ENCODE peak calls at places on chromosome 11, in seven cellular contexts. One of them, this sample, is unnamed.
A peak's percentile ranks its signal among the peaks of the same experiment; 100 is the strongest.

GRCh38 chr11:60942970-60943565 is 8.9 kb downstream of the SLC15A3 start:
- DNase-seq in AG20443: no peak
- DNase-seq in AG08396: no peak
- DNase-seq in cardiac fibroblast: no peak
- DNase-seq in nucleus accumbens: no peak
- DNase-seq in Right ventricle myocardium superior: no peak
- DNase-seq in left lobe of liver: no peak
- DNase-seq in this sample: no peak

GRCh38 chr11:11409916-11410315 is 56.9 kb upstream of the CSNK2A3 start:
- DNase-seq in AG20443: no peak
- DNase-seq in AG08396: no peak
- DNase-seq in nucleus accumbens: no peak
- DNase-seq in cardiac fibroblast: no peak
- DNase-seq in Right ventricle myocardium superior: no peak
- DNase-seq in left lobe of liver: no peak
- DNase-seq in this sample: no peak

GRCh38 chr11:57150454-57150917 is 31.3 kb upstream of the LRRC55 start:
- DNase-seq in AG08396: no peak
- DNase-seq in Right ventricle myocardium superior: no peak
- DNase-seq in left lobe of liver: no peak
- DNase-seq in nucleus accumbens: no peak
- DNase-seq in cardiac fibroblast: no peak
- DNase-seq in AG20443: no peak
- DNase-seq in this sample: no peak

GRCh38 chr11:68655406-68655805 is 28.9 kb upstream of the GAL start:
- DNase-seq in cardiac fibroblast: no peak
- DNase-seq in left lobe of liver: no peak
- DNase-seq in AG08396: no peak
- DNase-seq in nucleus accumbens: no peak
- DNase-seq in AG20443: no peak
- DNase-seq in Right ventricle myocardium superior: peak; percentile 33
- DNase-seq in this sample: no peak

GRCh38 chr11:102783720-102784119 is 3.3 kb upstream of the MMP10 start:
- DNase-seq in left lobe of liver: no peak
- DNase-seq in nucleus accumbens: no peak
- DNase-seq in Right ventricle myocardium superior: no peak
- DNase-seq in AG20443: no peak
- DNase-seq in cardiac fibroblast: no peak
- DNase-seq in AG08396: no peak
- DNase-seq in this sample: no peak

GRCh38 chr11:16871368-16871767 is 132.9 kb downstream of the C11orf58 start:
- DNase-seq in cardiac fibroblast: no peak
- DNase-seq in AG08396: no peak
- DNase-seq in nucleus accumbens: no peak
- DNase-seq in Right ventricle myocardium superior: no peak
- DNase-seq in left lobe of liver: no peak
- DNase-seq in AG20443: no peak
- DNase-seq in this sample: no peak

GRCh38 chr11:27317751-27318150 is 45.3 kb downstream of the CCDC34 start:
- DNase-seq in nucleus accumbens: no peak
- DNase-seq in AG20443: peak; percentile 69
- DNase-seq in AG08396: peak; percentile 41
- DNase-seq in Right ventricle myocardium superior: no peak
- DNase-seq in cardiac fibroblast: peak; percentile 75
- DNase-seq in left lobe of liver: no peak
- DNase-seq in this sample: peak; percentile 39

GRCh38 chr11:14386895-14387480 is 28.0 kb upstream of the RRAS2 start:
- DNase-seq in Right ventricle myocardium superior: peak; percentile 43
- DNase-seq in AG20443: peak; percentile 80
- DNase-seq in nucleus accumbens: peak; percentile 57
- DNase-seq in left lobe of liver: no peak
- DNase-seq in AG08396: peak; percentile 72
- DNase-seq in cardiac fibroblast: peak; percentile 92
- DNase-seq in this sample: peak; percentile 68

GRCh38 chr11:17827006-17827405 is 92.4 kb downstream of the KCNC1 start:
- DNase-seq in cardiac fibroblast: no peak
- DNase-seq in left lobe of liver: no peak
- DNase-seq in nucleus accumbens: no peak
- DNase-seq in AG20443: no peak
- DNase-seq in Right ventricle myocardium superior: no peak
- DNase-seq in AG08396: no peak
- DNase-seq in this sample: no peak

GRCh38 chr11:118851970-118852369 is 31.7 kb upstream of the CXCR5 start:
- DNase-seq in AG08396: no peak
- DNase-seq in Right ventricle myocardium superior: no peak
- DNase-seq in nucleus accumbens: no peak
- DNase-seq in left lobe of liver: no peak
- DNase-seq in cardiac fibroblast: no peak
- DNase-seq in AG20443: no peak
- DNase-seq in this sample: no peak

GRCh38 chr11:66015094-66015881 is 3.5 kb downstream of the CST6 start:
- DNase-seq in AG08396: no peak
- DNase-seq in left lobe of liver: no peak
- DNase-seq in nucleus accumbens: no peak
- DNase-seq in AG20443: peak; percentile 56
- DNase-seq in Right ventricle myocardium superior: peak; percentile 62
- DNase-seq in cardiac fibroblast: peak; percentile 23
- DNase-seq in this sample: peak; percentile 69

GRCh38 chr11:126991596-126991995 is 9.0 kb downstream of the KIRREL3 start:
- DNase-seq in left lobe of liver: no peak
- DNase-seq in nucleus accumbens: no peak
- DNase-seq in AG20443: peak; percentile 49
- DNase-seq in cardiac fibroblast: peak; percentile 66
- DNase-seq in AG08396: no peak
- DNase-seq in Right ventricle myocardium superior: no peak
- DNase-seq in this sample: no peak

GRCh38 chr11:18056561-18057181 is 10.6 kb upstream of the TPH1 start:
- DNase-seq in nucleus accumbens: no peak
- DNase-seq in AG08396: no peak
- DNase-seq in left lobe of liver: no peak
- DNase-seq in cardiac fibroblast: no peak
- DNase-seq in Right ventricle myocardium superior: no peak
- DNase-seq in AG20443: no peak
- DNase-seq in this sample: no peak

GRCh38 chr11:133228406-133229330 is 303.6 kb downstream of the OPCML start:
- DNase-seq in left lobe of liver: no peak
- DNase-seq in cardiac fibroblast: no peak
- DNase-seq in AG20443: no peak
- DNase-seq in Right ventricle myocardium superior: peak; percentile 47
- DNase-seq in AG08396: no peak
- DNase-seq in nucleus accumbens: no peak
- DNase-seq in this sample: no peak

GRCh38 chr11:124893781-124894401 is 3.8 kb downstream of the ROBO4 start:
- DNase-seq in AG08396: no peak
- DNase-seq in left lobe of liver: no peak
- DNase-seq in nucleus accumbens: no peak
- DNase-seq in AG20443: no peak
- DNase-seq in Right ventricle myocardium superior: no peak
- DNase-seq in cardiac fibroblast: no peak
- DNase-seq in this sample: peak; percentile 1

GRCh38 chr11:31487848-31488247 is 21.6 kb downstream of the IMMP1L start:
- DNase-seq in Right ventricle myocardium superior: no peak
- DNase-seq in AG20443: peak; percentile 29
- DNase-seq in AG08396: peak; percentile 18
- DNase-seq in nucleus accumbens: no peak
- DNase-seq in cardiac fibroblast: peak; percentile 83
- DNase-seq in left lobe of liver: no peak
- DNase-seq in this sample: peak; percentile 10

GRCh38 chr11:96748639-96749370 is 359.0 kb downstream of the JRKL start:
- DNase-seq in nucleus accumbens: no peak
- DNase-seq in cardiac fibroblast: peak; percentile 59
- DNase-seq in AG20443: peak; percentile 30
- DNase-seq in AG08396: no peak
- DNase-seq in Right ventricle myocardium superior: no peak
- DNase-seq in left lobe of liver: no peak
- DNase-seq in this sample: peak; percentile 11

GRCh38 chr11:16749666-16750065 is 11.2 kb downstream of the C11orf58 start:
- DNase-seq in AG20443: no peak
- DNase-seq in Right ventricle myocardium superior: no peak
- DNase-seq in nucleus accumbens: no peak
- DNase-seq in cardiac fibroblast: no peak
- DNase-seq in AG08396: no peak
- DNase-seq in left lobe of liver: no peak
- DNase-seq in this sample: no peak

GRCh38 chr11:28353991-28354390 is 245.8 kb downstream of the METTL15 start:
- DNase-seq in cardiac fibroblast: no peak
- DNase-seq in AG08396: no peak
- DNase-seq in left lobe of liver: no peak
- DNase-seq in nucleus accumbens: no peak
- DNase-seq in Right ventricle myocardium superior: no peak
- DNase-seq in AG20443: no peak
- DNase-seq in this sample: no peak

This sample was measured in hepatic stellate cell.